ENCODE peak calls at places on chromosome 20, in six cellular contexts. C is neural progenitor cell, B is choroid plexus epithelial cell, P is heart right ventricle, Z is GM23338, T is AG10803. I is an unnamed sample.

GRCh38 chr20:1754306-1754705 is 96.7 kb upstream of the SIRPG start:
- DNase-seq in C (no peak), B (no peak), P (no peak), Z (no peak), T (no peak), I (no peak)

GRCh38 chr20:63312268-63312667 is 19.3 kb downstream of the COL20A1 start:
- DNase-seq in C (no peak), B (no peak), P (no peak), Z (no peak), T (no peak), I (no peak)

GRCh38 chr20:16267526-16267925 is 305.7 kb downstream of the KIF16B start:
- DNase-seq in C (no peak), B (no peak), P (no peak), Z (no peak), T (no peak), I (no peak)

GRCh38 chr20:47672886-47673670 is 112.2 kb downstream of the SULF2 start:
- DNase-seq in C (no peak), B (no peak), P (no peak), Z (no peak), T (no peak), I (no peak)

GRCh38 chr20:53070714-53071392 is 98.7 kb downstream of the TSHZ2 start:
- DNase-seq in C (peak), B (no peak), P (no peak), Z (no peak), T (no peak), I (peak)

GRCh38 chr20:8431538-8432434 is 299.7 kb downstream of the PLCB1 start:
- DNase-seq in C (peak), B (peak), P (peak), Z (peak), T (no peak), I (no peak)

GRCh38 chr20:23149623-23150279 is 63.6 kb upstream of the CD93 start:
- DNase-seq in C (no peak), B (no peak), P (peak), Z (no peak), T (no peak), I (no peak)

GRCh38 chr20:63185215-63185796 is 30.6 kb downstream of the YTHDF1 start:
- DNase-seq in C (no peak), B (no peak), P (no peak), Z (no peak), T (no peak), I (no peak)

GRCh38 chr20:58652606-58653303 is 1.7 kb downstream of the STX16 start:
- DNase-seq in C (peak), B (peak), P (no peak), Z (no peak), T (no peak), I (no peak)

GRCh38 chr20:17594443-17594842 is 24.6 kb downstream of the DSTN start:
- DNase-seq in C (no peak), B (peak), P (peak), Z (peak), T (peak), I (peak)
- H3K4me3 ChIP-seq in C (no peak), B (no peak), P (no peak), Z (no peak), T (no peak), I (peak)

DNA sequence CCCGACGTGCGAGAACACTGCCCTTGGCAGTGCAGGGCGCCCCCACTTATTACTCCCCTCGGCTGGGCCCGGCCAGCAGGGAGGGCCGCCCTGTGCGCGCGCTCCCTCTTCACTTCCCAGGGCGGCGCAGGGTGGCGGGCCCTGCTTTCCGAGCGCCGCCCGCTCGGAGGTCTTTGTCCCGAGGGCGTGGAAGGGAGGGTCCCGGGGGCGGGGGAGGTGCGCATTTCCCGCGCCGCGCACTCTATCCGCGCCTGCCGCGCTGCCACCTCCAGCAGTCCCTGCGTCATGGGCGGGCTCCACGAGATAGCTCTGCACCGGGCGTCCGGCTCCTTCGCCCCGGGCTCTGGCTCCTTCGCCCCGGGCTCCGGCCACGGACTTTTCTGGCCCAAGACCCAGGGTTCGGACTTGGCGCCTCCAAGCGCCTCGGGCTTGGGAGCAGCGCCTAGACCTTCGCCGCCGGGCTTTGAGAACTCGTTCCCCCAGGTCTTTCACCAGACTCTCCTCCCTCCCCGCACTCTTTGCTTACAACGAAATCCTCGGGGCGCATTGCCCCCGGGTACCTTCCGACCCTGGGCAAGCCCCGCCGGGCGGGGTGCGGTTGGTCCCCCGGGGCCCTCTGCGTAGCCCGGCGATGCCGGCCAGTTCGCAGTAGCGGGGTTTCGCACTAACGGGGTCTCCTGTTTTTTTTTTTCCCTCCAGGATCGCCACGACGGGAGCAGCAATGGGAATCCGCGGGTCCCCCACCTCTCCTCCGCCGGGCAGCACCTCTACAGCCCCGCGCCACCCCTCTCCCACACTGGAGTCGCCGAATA is 1.6 kb downstream of the TFAP2C start:
- DNase-seq in C (peak), B (peak), P (no peak), Z (peak), T (peak), I (no peak)
- TF ChIP-seq CTCF in C (peak), B (no peak), P (no peak), Z (no peak), T (no peak), I (no peak)

GRCh38 chr20:62133864-62134263 is 9.3 kb downstream of the PSMA7 start:
- DNase-seq in C (no peak), B (no peak), P (no peak), Z (peak), T (no peak), I (no peak)

GRCh38 chr20:62133051-62133845 is 9.9 kb downstream of the PSMA7 start:
- DNase-seq in C (no peak), B (peak), P (no peak), Z (no peak), T (no peak), I (no peak)

GRCh38 chr20:62134735-62135231 is 8.4 kb downstream of the PSMA7 start:
- DNase-seq in C (no peak), B (peak), P (no peak), Z (no peak), T (peak), I (no peak)

GRCh38 chr20:62131560-62132320 is 9.5 kb downstream of the LSM14B start:
- DNase-seq in C (no peak), B (no peak), P (no peak), Z (no peak), T (no peak), I (no peak)

DNA sequence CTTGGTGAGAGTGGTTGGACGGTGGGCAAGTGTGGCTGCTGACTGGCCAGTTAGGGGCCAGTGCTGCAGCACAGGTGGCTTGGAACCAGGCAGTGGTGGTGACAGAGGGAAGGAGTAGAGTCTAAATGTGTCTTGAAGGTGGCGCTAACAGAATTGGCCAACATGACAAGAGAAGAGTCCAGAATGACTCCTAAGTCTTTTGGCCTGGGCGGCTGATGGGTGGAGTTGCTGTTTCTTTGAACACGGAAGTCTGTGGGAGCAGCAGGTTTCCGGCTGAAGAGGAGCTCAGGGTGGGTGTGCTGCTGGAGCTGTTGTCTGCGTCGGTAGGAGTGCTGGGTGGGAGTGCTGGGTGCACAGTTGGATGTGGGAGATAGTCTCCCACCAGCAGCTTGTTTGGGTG is 10.1 kb downstream of the LSM14B start:
- DNase-seq in C (no peak), B (no peak), P (no peak), Z (no peak), T (no peak), I (no peak)
- H3K4me3 ChIP-seq in C (no peak), B (no peak), P (no peak), Z (no peak), T (no peak), I (no peak)

DNA sequence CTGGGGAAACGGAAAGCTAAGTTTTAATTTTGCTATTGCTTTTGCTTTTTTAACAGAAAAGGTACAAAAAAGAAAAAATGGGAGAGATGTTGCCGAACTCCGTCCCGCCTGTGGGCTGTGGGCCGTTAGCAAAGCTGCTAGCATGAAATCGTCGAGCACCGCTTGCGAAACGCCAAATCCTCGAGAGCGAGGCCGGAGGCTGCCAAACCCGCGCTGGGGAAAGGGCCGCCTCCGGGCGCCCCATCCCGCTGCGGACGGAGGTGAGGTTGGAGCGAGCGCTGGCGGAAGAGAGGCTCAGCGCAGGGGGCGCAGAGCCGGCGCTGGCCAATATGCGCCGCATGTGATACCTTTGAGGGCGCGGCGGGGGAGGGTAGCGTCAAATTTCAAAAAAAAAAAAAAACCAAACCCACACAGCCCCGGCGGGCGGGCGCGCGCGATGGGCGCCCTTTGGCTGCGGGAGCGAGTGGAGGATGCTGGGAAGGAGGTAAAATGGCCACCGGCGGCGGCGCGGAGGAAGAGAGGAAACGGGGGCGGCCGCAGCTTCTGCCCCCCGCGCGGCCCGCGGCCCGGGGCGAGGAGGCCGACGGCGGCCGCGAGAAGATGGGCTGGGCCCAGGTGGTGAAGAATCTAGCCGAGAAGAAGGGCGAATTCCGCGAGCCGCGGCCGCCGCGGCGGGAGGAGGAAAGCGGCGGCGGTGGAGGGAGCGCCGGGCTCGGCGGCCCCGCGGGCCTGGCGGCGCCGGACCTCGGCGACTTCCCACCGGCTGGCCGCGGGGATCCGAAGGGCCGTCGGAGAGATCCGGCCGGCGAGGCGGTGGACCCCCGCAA is at the start of gene ZCCHC3:
- DNase-seq in C (peak), B (peak), P (peak), Z (peak), T (peak), I (peak)
- TF ChIP-seq CTCF in C (peak), B (peak), P (no peak), Z (no peak), T (no peak), I (no peak)

DNA sequence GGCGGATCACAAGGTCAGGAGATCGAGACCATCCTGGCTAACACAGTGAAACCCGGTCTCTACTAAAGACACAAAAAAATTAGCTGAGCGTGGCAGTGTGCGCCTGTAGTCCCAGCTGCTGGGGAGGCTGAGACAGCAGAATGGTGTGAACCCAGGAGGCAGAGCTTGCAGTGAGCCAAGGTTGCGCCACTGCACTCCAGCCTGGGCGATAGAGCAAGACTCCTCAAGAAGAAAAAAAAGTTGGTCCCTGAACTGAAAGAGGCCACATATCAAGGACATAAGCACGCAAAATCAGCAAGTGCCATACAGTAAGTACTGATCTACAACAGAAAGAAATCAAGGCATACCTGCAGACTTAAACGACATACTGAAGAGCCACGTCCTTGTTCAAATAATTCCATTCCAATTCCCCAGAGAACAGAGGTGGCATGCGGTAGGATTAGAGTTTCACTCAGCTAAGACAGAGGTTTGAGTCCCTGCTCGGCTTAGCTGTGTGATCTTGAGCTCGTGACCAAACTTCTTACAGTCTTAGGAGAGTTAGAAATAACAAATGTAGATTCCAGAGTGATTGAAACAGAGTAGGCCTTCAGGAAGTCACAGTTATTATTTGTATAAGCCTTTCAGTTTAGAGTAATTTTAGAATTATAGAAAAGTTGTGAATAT is 29.2 kb downstream of the B4GALT5 start:
- DNase-seq in C (no peak), B (peak), P (no peak), Z (no peak), T (no peak), I (no peak)
- H3K4me3 ChIP-seq in C (no peak), B (no peak), P (no peak), Z (no peak), T (no peak), I (no peak)

GRCh38 chr20:34522969-34523871 is 7.0 kb downstream of the DYNLRB1 start:
- DNase-seq in C (peak), B (peak), P (no peak), Z (peak), T (peak), I (no peak)
- TF ChIP-seq CTCF in C (peak), B (peak), P (no peak), Z (peak), T (peak), I (peak)

DNA sequence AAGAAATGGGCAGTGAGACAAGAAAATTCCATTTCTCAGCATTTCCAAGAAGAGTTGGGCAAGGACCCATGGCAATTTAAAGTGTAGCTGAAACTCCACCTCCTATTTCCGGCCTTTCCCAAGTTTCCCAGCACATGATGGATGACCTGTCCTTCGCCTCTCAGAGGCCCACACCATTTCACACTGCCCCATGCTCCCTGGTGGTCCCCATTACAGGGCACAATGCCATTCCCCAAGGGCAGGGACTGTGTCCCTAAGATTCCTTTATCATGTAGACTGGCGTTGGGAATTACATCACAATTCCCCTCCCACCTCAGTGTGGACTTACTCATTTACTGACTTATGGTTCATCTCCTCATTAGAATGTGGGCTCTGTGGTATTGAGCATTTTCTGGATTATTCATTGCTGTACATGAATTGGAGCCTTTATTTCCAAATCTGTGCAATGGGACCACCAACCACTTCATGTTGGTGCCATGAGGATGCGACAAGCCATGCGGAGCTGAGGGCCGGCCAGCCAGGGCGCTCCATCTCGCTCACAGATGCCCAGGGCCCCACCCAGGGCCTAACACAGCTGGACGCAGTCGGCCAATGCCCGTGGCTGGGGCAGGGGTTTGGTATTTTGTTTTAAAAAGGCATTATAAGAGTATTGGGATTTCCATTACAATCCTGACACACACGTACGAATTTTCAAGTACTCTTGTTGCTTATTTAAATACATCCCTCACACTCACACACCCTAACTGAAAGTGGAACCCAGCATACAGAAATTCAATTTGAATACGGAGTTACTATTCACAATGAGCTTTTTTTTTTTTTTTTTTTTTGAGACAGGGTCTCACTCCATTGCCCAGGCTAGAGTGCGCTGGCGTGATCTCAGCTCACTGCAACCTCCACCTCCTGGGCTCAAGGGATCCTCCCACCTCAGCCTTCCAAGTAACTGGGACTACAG is 5.4 kb downstream of the ACSS1 start:
- DNase-seq in C (no peak), B (no peak), P (no peak), Z (no peak), T (peak), I (no peak)
- H3K4me3 ChIP-seq in C (no peak), B (no peak), P (peak), Z (no peak), T (no peak), I (no peak)

DNA sequence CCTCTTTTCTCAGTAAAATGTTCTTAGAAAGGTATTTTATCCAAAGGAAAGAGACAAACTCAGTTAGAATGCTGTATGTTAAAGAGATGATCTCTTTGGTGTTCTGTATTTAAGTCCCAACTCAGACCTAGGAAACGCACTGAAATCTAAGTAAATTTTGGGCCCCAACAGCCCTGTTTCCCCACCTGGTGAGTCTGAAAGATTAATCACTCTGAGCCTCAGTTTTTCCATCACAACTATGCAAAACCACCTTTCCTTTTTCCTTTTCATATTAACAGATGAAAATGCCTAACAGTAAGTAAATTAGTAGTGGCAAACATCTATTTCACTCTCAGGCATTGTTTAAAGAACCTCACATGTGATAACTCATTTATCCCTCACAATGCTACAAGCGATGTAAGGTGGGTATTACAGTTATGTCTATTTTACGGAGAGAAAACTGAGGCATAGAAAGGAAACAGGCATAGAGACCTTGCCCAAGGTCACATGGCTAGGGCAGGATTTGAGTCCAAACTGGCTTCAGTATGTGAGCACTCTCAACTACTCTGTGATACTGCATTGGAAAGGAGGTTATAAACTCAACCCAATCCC is 36.0 kb upstream of the FAM83C start:
- DNase-seq in C (no peak), B (no peak), P (no peak), Z (no peak), T (no peak), I (no peak)
- TF ChIP-seq CTCF in C (no peak), B (no peak), P (no peak), Z (no peak), T (no peak), I (no peak)

GRCh38 chr20:31845300-31845863 is at the start of gene FOXS1:
- DNase-seq in C (peak), B (no peak), P (peak), Z (peak), T (no peak), I (no peak)

GRCh38 chr20:31843288-31843687 is 2.1 kb downstream of the FOXS1 start:
- DNase-seq in C (no peak), B (no peak), P (no peak), Z (no peak), T (no peak), I (no peak)

GRCh38 chr20:31846793-31847138 is 1.4 kb upstream of the FOXS1 start:
- DNase-seq in C (no peak), B (no peak), P (no peak), Z (no peak), T (no peak), I (no peak)

GRCh38 chr20:31843881-31844280 is 1.5 kb downstream of the FOXS1 start:
- DNase-seq in C (no peak), B (no peak), P (no peak), Z (no peak), T (no peak), I (no peak)

GRCh38 chr20:31844737-31845299 is 586 bp downstream of the FOXS1 start:
- DNase-seq in C (no peak), B (no peak), P (no peak), Z (no peak), T (no peak), I (no peak)
- H3K4me3 ChIP-seq in C (no peak), B (no peak), P (peak), Z (no peak), T (no peak), I (no peak)